ENCODE peak calls at places on chromosomes 7 and 10, in six cellular contexts. One of them, this sample, is unnamed.
A peak's percentile ranks its signal among the peaks of the same experiment; 100 is the strongest.

GRCh38 chr7:130881091-130881798 is 147.2 kb upstream of the KLF14 start:
- DNase-seq in foreskin melanocyte: peak; percentile 71
- DNase-seq in left colon: no peak
- DNase-seq in RKO: peak; percentile 33
- DNase-seq in AG04449: no peak
- DNase-seq in mucosa of descending colon: no peak
- DNase-seq in this sample: no peak

GRCh38 chr10:78514459-78514858 is 480.8 kb downstream of the RPS24 start:
- DNase-seq in left colon: no peak
- DNase-seq in RKO: no peak
- DNase-seq in AG04449: no peak
- DNase-seq in mucosa of descending colon: no peak
- DNase-seq in foreskin melanocyte: no peak
- DNase-seq in this sample: no peak

GRCh38 chr10:122981066-122981464 is 864 bp downstream of the PSTK start:
- DNase-seq in RKO: peak; percentile 83
- DNase-seq in AG04449: peak; percentile 4
- DNase-seq in mucosa of descending colon: no peak
- DNase-seq in left colon: no peak
- DNase-seq in foreskin melanocyte: peak; percentile 59
- DNase-seq in this sample: no peak

GRCh38 chr7:93040355-93040754 is 77.4 kb downstream of the SAMD9 start:
- DNase-seq in mucosa of descending colon: no peak
- DNase-seq in foreskin melanocyte: no peak
- DNase-seq in RKO: no peak
- DNase-seq in AG04449: no peak
- DNase-seq in left colon: no peak
- DNase-seq in this sample: no peak

GRCh38 chr7:52838981-52839411 is 196.4 kb upstream of the POM121L12 start:
- DNase-seq in foreskin melanocyte: no peak
- DNase-seq in RKO: peak; percentile 16
- DNase-seq in left colon: no peak
- DNase-seq in AG04449: no peak
- DNase-seq in mucosa of descending colon: no peak
- DNase-seq in this sample: no peak

GRCh38 chr10:131790021-131790420 is 110.8 kb upstream of the PPP2R2D start:
- DNase-seq in mucosa of descending colon: no peak
- DNase-seq in AG04449: no peak
- DNase-seq in foreskin melanocyte: no peak
- DNase-seq in left colon: no peak
- DNase-seq in RKO: peak; percentile 59
- DNase-seq in this sample: no peak

GRCh38 chr7:5396542-5396941 is 27.1 kb downstream of the TNRC18 start:
- DNase-seq in RKO: peak; percentile 84
- DNase-seq in left colon: peak; percentile 60
- DNase-seq in foreskin melanocyte: no peak
- DNase-seq in mucosa of descending colon: peak; percentile 53
- DNase-seq in AG04449: no peak
- DNase-seq in this sample: no peak

GRCh38 chr7:42588876-42589275 is 323.0 kb downstream of the C7orf25 start:
- DNase-seq in AG04449: no peak
- DNase-seq in left colon: no peak
- DNase-seq in mucosa of descending colon: no peak
- DNase-seq in foreskin melanocyte: no peak
- DNase-seq in RKO: no peak
- DNase-seq in this sample: no peak

GRCh38 chr7:81331061-81332018 is 412.5 kb upstream of the SEMA3C start:
- DNase-seq in left colon: no peak
- DNase-seq in mucosa of descending colon: no peak
- DNase-seq in RKO: no peak
- DNase-seq in AG04449: no peak
- DNase-seq in foreskin melanocyte: no peak
- DNase-seq in this sample: no peak

GRCh38 chr7:38846280-38846679 is 62.7 kb downstream of the VPS41 start:
- DNase-seq in RKO: no peak
- DNase-seq in left colon: no peak
- DNase-seq in mucosa of descending colon: no peak
- DNase-seq in AG04449: no peak
- DNase-seq in foreskin melanocyte: no peak
- DNase-seq in this sample: peak; percentile 79

GRCh38 chr10:7519351-7519750 is 108.5 kb upstream of the SFMBT2 start:
- DNase-seq in left colon: no peak
- DNase-seq in mucosa of descending colon: no peak
- DNase-seq in foreskin melanocyte: no peak
- DNase-seq in RKO: no peak
- DNase-seq in AG04449: no peak
- DNase-seq in this sample: no peak

GRCh38 chr10:10067644-10068043 is 950.0 kb upstream of the CELF2 start:
- DNase-seq in RKO: no peak
- DNase-seq in mucosa of descending colon: no peak
- DNase-seq in foreskin melanocyte: no peak
- DNase-seq in AG04449: no peak
- DNase-seq in left colon: no peak
- DNase-seq in this sample: no peak

GRCh38 chr10:49194212-49194920 is 6.2 kb upstream of the TMEM273 start:
- DNase-seq in foreskin melanocyte: no peak
- DNase-seq in left colon: no peak
- DNase-seq in mucosa of descending colon: no peak
- DNase-seq in AG04449: no peak
- DNase-seq in RKO: no peak
- DNase-seq in this sample: no peak

GRCh38 chr7:30348083-30348560 is 63.7 kb downstream of the ZNRF2 start:
- DNase-seq in RKO: peak; percentile 91
- DNase-seq in foreskin melanocyte: peak; percentile 94
- DNase-seq in left colon: no peak
- DNase-seq in mucosa of descending colon: no peak
- DNase-seq in AG04449: peak; percentile 81
- DNase-seq in this sample: peak; percentile 92

GRCh38 chr10:84715911-84716310 is 387.5 kb downstream of the CCSER2 start:
- DNase-seq in RKO: peak; percentile 46
- DNase-seq in foreskin melanocyte: peak; percentile 20
- DNase-seq in AG04449: no peak
- DNase-seq in left colon: no peak
- DNase-seq in mucosa of descending colon: peak; percentile 28
- DNase-seq in this sample: no peak

GRCh38 chr10:86100581-86101061 is 266.0 kb downstream of the GRID1 start:
- DNase-seq in mucosa of descending colon: no peak
- DNase-seq in RKO: peak; percentile 57
- DNase-seq in AG04449: no peak
- DNase-seq in foreskin melanocyte: peak; percentile 9
- DNase-seq in left colon: no peak
- DNase-seq in this sample: no peak

GRCh38 chr10:49739426-49739825 is 22.7 kb downstream of the OGDHL start:
- DNase-seq in foreskin melanocyte: no peak
- DNase-seq in RKO: no peak
- DNase-seq in AG04449: no peak
- DNase-seq in mucosa of descending colon: no peak
- DNase-seq in left colon: no peak
- DNase-seq in this sample: no peak

GRCh38 chr10:3946234-3947229 is 161.5 kb upstream of the KLF6 start:
- DNase-seq in foreskin melanocyte: no peak
- DNase-seq in mucosa of descending colon: no peak
- DNase-seq in RKO: no peak
- DNase-seq in left colon: peak; percentile 9
- DNase-seq in AG04449: no peak
- DNase-seq in this sample: no peak

This sample was measured in BJ.